ENCODE peak calls at places on chromosomes 2 and 18, in four cellular contexts. One of them, this sample, is unnamed.

GRCh38 chr18:25275414-25276001 is 76.5 kb downstream of the ZNF521 start:
- DNase-seq in spleen: no peak
- DNase-seq in mucosa of descending colon: no peak
- DNase-seq in astrocyte of the spinal cord: no peak
- DNase-seq in this sample: no peak

GRCh38 chr2:30433902-30434301 is 13.1 kb upstream of the LCLAT1 start:
- DNase-seq in astrocyte of the spinal cord: peak
- DNase-seq in mucosa of descending colon: no peak
- DNase-seq in spleen: no peak
- DNase-seq in this sample: no peak

GRCh38 chr2:12948963-12949353 is 232.2 kb downstream of the TRIB2 start:
- DNase-seq in spleen: no peak
- DNase-seq in mucosa of descending colon: no peak
- DNase-seq in astrocyte of the spinal cord: no peak
- DNase-seq in this sample: no peak

GRCh38 chr2:106996136-106996769 is 110.3 kb upstream of the ST6GAL2 start:
- DNase-seq in spleen: no peak
- DNase-seq in mucosa of descending colon: no peak
- DNase-seq in astrocyte of the spinal cord: no peak
- DNase-seq in this sample: no peak

GRCh38 chr18:56298935-56299334 is 339.5 kb downstream of the TXNL1 start:
- DNase-seq in mucosa of descending colon: no peak
- DNase-seq in astrocyte of the spinal cord: peak
- DNase-seq in spleen: no peak
- DNase-seq in this sample: no peak

GRCh38 chr2:58666571-58666970 is 425.4 kb upstream of the FANCL start:
- DNase-seq in astrocyte of the spinal cord: no peak
- DNase-seq in spleen: no peak
- DNase-seq in mucosa of descending colon: no peak
- DNase-seq in this sample: no peak

GRCh38 chr2:9410108-9410507 is 13.2 kb downstream of the ITGB1BP1 start:
- DNase-seq in astrocyte of the spinal cord: no peak
- DNase-seq in spleen: no peak
- DNase-seq in mucosa of descending colon: no peak
- DNase-seq in this sample: no peak

GRCh38 chr2:174678395-174678794 is 80.8 kb upstream of the WIPF1 start:
- DNase-seq in spleen: no peak
- DNase-seq in mucosa of descending colon: no peak
- DNase-seq in astrocyte of the spinal cord: no peak
- DNase-seq in this sample: no peak

GRCh38 chr18:58183226-58183625 is 139.2 kb downstream of the NEDD4L start:
- DNase-seq in spleen: no peak
- DNase-seq in astrocyte of the spinal cord: no peak
- DNase-seq in mucosa of descending colon: no peak
- DNase-seq in this sample: no peak

GRCh38 chr18:67525328-67526110 is 9.0 kb upstream of the DSEL start:
- DNase-seq in mucosa of descending colon: no peak
- DNase-seq in astrocyte of the spinal cord: peak
- DNase-seq in spleen: no peak
- DNase-seq in this sample: no peak

GRCh38 chr2:79935771-79936657 is 368.5 kb downstream of the LRRTM1 start:
- DNase-seq in astrocyte of the spinal cord: peak
- DNase-seq in spleen: no peak
- DNase-seq in mucosa of descending colon: no peak
- DNase-seq in this sample: no peak

GRCh38 chr2:224146356-224147160 is 107.5 kb upstream of the SERPINE2 start:
- DNase-seq in spleen: no peak
- DNase-seq in mucosa of descending colon: no peak
- DNase-seq in astrocyte of the spinal cord: no peak
- DNase-seq in this sample: no peak

GRCh38 chr2:46847185-46847710 is 68.4 kb downstream of the MCFD2 start:
- DNase-seq in mucosa of descending colon: peak
- DNase-seq in spleen: no peak
- DNase-seq in astrocyte of the spinal cord: peak
- DNase-seq in this sample: peak

GRCh38 chr2:241148891-241149674 is at the start of gene PASK:
- DNase-seq in mucosa of descending colon: peak
- DNase-seq in astrocyte of the spinal cord: peak
- DNase-seq in spleen: peak
- DNase-seq in this sample: peak

GRCh38 chr2:241150660-241151530 is 628 bp downstream of the PPP1R7 start:
- DNase-seq in astrocyte of the spinal cord: no peak
- DNase-seq in mucosa of descending colon: no peak
- DNase-seq in spleen: no peak
- DNase-seq in this sample: no peak

GRCh38 chr2:241148239-241148638 is 1.0 kb downstream of the PASK start:
- DNase-seq in astrocyte of the spinal cord: no peak
- DNase-seq in mucosa of descending colon: no peak
- DNase-seq in spleen: no peak
- DNase-seq in this sample: no peak

GRCh38 chr2:241149675-241149924 is 328 bp upstream of the PASK start:
- DNase-seq in mucosa of descending colon: no peak
- DNase-seq in spleen: no peak
- DNase-seq in astrocyte of the spinal cord: no peak
- DNase-seq in this sample: no peak

DNA sequence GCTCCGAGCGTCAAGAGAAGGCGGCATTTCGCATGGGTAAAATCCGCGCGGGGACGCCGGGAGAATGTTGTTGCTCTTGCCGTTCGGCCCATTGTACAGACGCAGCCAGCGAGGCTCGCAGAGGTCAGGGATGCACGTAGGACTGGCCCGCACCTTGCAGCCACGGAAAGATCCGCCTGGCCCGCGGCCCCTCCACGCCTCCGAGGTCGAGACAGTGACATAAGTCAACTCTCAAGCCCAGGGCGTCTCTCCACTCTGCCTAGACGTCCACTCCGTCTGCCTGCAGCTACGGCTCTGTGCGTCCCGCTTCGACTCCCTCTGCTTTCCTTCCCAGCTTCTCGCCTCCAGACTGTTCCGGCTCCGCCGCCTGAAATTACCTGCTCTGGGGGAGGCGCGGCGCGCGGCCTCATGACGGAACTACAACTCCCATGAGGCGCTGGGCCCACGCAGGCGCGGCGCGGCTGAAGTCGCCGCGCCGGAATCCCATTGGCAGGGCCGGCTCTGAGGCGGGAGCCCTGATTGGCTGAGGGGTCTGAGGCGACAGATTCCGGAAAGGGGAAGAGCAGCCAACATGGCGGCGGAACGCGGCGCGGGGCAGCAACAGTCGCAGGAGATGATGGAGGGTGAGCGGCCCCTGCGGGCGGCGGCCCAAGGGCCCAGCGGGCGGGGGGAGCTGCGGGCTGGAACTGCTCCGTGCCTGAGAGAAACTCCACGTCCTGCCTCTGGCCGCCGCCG is at the start of gene PPP1R7:
- DNase-seq in astrocyte of the spinal cord: peak
- DNase-seq in mucosa of descending colon: peak
- DNase-seq in spleen: peak
- DNase-seq in this sample: peak
- TF ChIP-seq CTCF in astrocyte of the spinal cord: no peak
- TF ChIP-seq CTCF in mucosa of descending colon: no peak
- TF ChIP-seq CTCF in spleen: peak
- TF ChIP-seq CTCF in this sample: no peak

DNA sequence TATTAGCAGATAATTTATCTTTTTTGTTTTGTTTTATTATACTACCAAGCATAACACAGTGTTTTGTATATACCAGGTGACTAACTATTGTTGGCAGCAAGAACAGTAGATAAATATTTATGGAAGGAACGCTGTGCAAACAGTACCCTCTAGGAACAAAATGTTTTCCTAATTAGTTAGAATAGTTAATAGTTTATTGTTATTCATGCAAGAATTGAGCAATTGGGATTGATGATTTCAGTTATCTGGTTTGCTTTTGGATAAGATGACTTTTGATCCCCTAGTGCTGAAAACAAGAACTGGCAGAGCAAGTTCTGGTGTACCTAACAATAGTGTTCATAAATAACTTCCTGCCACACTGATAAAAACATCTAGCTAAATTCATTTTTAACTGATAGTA is 323.3 kb downstream of the TGIF1 start:
- DNase-seq in spleen: no peak
- DNase-seq in astrocyte of the spinal cord: no peak
- DNase-seq in mucosa of descending colon: no peak
- DNase-seq in this sample: no peak
- TF ChIP-seq CTCF in spleen: no peak
- TF ChIP-seq CTCF in astrocyte of the spinal cord: no peak
- TF ChIP-seq CTCF in mucosa of descending colon: no peak
- TF ChIP-seq CTCF in this sample: no peak

GRCh38 chr2:206085742-206086445 is at the start of gene INO80D:
- DNase-seq in spleen: peak
- DNase-seq in mucosa of descending colon: peak
- DNase-seq in astrocyte of the spinal cord: peak
- DNase-seq in this sample: peak
- TF ChIP-seq CTCF in spleen: peak
- TF ChIP-seq CTCF in mucosa of descending colon: peak
- TF ChIP-seq CTCF in astrocyte of the spinal cord: peak
- TF ChIP-seq CTCF in this sample: peak

DNA sequence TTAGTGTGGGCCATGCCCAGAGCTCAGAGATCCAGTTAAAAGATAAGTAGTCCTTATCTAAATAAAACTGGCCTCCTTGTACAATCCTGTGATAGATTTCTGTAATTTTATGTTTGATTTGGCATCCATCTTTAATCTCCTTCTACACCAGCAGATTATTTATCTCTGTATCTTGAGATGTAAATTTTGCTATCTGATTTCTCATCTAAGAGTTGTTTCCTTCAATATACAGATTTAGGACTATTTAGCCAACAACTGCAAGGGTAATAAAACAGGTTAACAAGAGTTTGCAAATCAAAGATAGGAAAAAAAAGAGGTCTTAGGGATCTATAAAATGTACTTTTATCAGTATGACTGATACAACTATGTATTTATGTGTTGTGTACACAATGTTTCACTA is 68.6 kb upstream of the ABCA12 start:
- DNase-seq in astrocyte of the spinal cord: no peak
- DNase-seq in spleen: no peak
- DNase-seq in mucosa of descending colon: no peak
- DNase-seq in this sample: no peak
- TF ChIP-seq CTCF in astrocyte of the spinal cord: no peak
- TF ChIP-seq CTCF in spleen: no peak
- TF ChIP-seq CTCF in mucosa of descending colon: no peak
- TF ChIP-seq CTCF in this sample: no peak

GRCh38 chr2:3399403-3399802 is 19.9 kb downstream of the TRAPPC12 start:
- DNase-seq in mucosa of descending colon: no peak
- DNase-seq in spleen: no peak
- DNase-seq in astrocyte of the spinal cord: no peak
- DNase-seq in this sample: no peak

GRCh38 chr2:3403587-3404334 is 24.3 kb downstream of the TRAPPC12 start:
- DNase-seq in mucosa of descending colon: no peak
- DNase-seq in astrocyte of the spinal cord: no peak
- DNase-seq in spleen: no peak
- DNase-seq in this sample: no peak

GRCh38 chr2:3396920-3397559 is 17.5 kb downstream of the TRAPPC12 start:
- DNase-seq in astrocyte of the spinal cord: no peak
- DNase-seq in spleen: no peak
- DNase-seq in mucosa of descending colon: no peak
- DNase-seq in this sample: no peak

GRCh38 chr2:3399829-3400228 is 20.3 kb downstream of the TRAPPC12 start:
- DNase-seq in spleen: no peak
- DNase-seq in mucosa of descending colon: no peak
- DNase-seq in astrocyte of the spinal cord: no peak
- DNase-seq in this sample: no peak

GRCh38 chr2:3398837-3399236 is 19.3 kb downstream of the TRAPPC12 start:
- DNase-seq in spleen: no peak
- DNase-seq in astrocyte of the spinal cord: no peak
- DNase-seq in mucosa of descending colon: no peak
- DNase-seq in this sample: no peak
- TF ChIP-seq CTCF in spleen: no peak
- TF ChIP-seq CTCF in astrocyte of the spinal cord: no peak
- TF ChIP-seq CTCF in mucosa of descending colon: no peak
- TF ChIP-seq CTCF in this sample: no peak

DNA sequence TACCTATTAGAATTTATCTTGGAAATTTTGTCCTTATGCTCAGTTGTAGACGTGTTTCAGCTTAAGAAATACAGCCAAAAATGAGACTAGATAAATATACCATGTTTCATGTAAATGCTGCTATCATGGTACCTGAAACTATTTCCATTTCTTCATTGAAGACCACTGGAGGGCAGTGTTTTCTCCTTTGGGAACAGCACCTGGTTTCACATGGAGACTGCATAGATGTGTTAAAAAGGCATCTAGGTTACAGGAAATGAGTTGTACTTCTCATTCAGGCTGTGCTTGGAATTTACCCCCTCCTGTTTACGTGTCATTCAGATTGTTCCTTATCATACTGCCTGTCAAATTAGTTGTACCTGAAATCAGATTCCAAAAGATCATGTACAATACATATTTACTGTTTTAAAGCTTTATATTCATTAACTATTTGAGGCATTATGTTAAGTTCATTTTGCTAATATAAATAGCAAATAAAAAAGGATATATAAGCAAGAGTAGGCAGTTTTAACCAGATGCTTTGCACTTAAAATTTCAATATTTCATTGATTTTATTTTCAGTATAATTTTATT is 57.3 kb upstream of the PSMD14 start:
- DNase-seq in astrocyte of the spinal cord: peak
- DNase-seq in mucosa of descending colon: no peak
- DNase-seq in spleen: no peak
- DNase-seq in this sample: no peak
- TF ChIP-seq CTCF in astrocyte of the spinal cord: peak
- TF ChIP-seq CTCF in mucosa of descending colon: no peak
- TF ChIP-seq CTCF in spleen: peak
- TF ChIP-seq CTCF in this sample: peak

GRCh38 chr2:201258666-201258999 is 1.7 kb upstream of the CASP8 start:
- DNase-seq in astrocyte of the spinal cord: no peak
- DNase-seq in spleen: no peak
- DNase-seq in mucosa of descending colon: no peak
- DNase-seq in this sample: no peak
- TF ChIP-seq CTCF in astrocyte of the spinal cord: no peak
- TF ChIP-seq CTCF in spleen: no peak
- TF ChIP-seq CTCF in mucosa of descending colon: no peak
- TF ChIP-seq CTCF in this sample: no peak

DNA sequence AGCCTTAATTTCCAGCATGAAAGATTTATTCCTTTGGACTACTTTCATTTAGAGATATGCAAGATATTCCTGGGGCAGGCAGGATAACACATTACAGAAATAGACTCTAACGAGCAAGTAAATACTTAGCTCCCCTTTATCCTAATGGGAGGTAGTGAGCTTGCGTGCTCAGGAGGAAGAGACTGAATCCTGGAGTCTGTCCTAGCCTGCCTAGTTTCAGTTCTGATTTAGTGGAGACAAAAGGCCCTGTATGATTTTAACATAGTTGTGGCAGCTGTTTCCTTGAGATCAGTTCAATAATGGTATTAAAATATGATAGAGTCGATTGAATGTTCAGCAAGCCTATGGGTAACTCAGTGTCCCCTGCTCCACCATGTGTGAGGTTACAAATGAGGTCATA is 109.5 kb downstream of the FMNL2 start:
- DNase-seq in mucosa of descending colon: no peak
- DNase-seq in astrocyte of the spinal cord: no peak
- DNase-seq in spleen: no peak
- DNase-seq in this sample: no peak
- TF ChIP-seq CTCF in mucosa of descending colon: no peak
- TF ChIP-seq CTCF in astrocyte of the spinal cord: no peak
- TF ChIP-seq CTCF in spleen: no peak
- TF ChIP-seq CTCF in this sample: no peak

This sample was measured in CD14-positive monocyte.